ENCODE peak calls at places on chromosome 16, in nine cellular contexts. I is AG04450; M is GM23248; L is PC-9; D is AG10803; A is CD8-positive, alpha-beta T cell; Z is H1; K is foreskin fibroblast; Y is spleen. Q is an unnamed sample.

GRCh38 chr16:73323880-73324279 is 276.0 kb upstream of the ZFHX3 start:
- DNase-seq in I (no peak), M (no peak), L (no peak), D (no peak), A (no peak), Z (no peak), K (no peak), Y (no peak), Q (no peak)

GRCh38 chr16:23848958-23849357 is 13.2 kb downstream of the PRKCB start:
- DNase-seq in I (no peak), M (no peak), L (no peak), D (no peak), A (no peak), Z (no peak), K (no peak), Y (no peak), Q (no peak)

GRCh38 chr16:85424260-85425060 is 188.7 kb upstream of the GSE1 start:
- DNase-seq in I (no peak), M (no peak), L (no peak), D (no peak), A (no peak), Z (peak; percentile 42), K (no peak), Y (peak; percentile 66), Q (no peak)

GRCh38 chr16:46986896-46987295 is 13.4 kb upstream of the DNAJA2 start:
- DNase-seq in I (no peak), M (no peak), L (no peak), D (no peak), A (no peak), Z (no peak), K (no peak), Y (no peak), Q (no peak)

GRCh38 chr16:15822957-15823356 is 33.9 kb downstream of the MYH11 start:
- DNase-seq in I (no peak), M (no peak), L (no peak), D (no peak), A (no peak), Z (no peak), K (no peak), Y (peak; percentile 68), Q (no peak)

GRCh38 chr16:23826528-23827244 is 9.1 kb upstream of the PRKCB start:
- DNase-seq in I (no peak), M (no peak), L (no peak), D (no peak), A (no peak), Z (no peak), K (no peak), Y (no peak), Q (peak; percentile 57)

GRCh38 chr16:65284583-65284982 is 162.7 kb upstream of the CDH11 start:
- DNase-seq in I (no peak), M (no peak), L (no peak), D (peak; percentile 12), A (no peak), Z (no peak), K (no peak), Y (no peak), Q (no peak)

GRCh38 chr16:3188925-3189825 is 1.2 kb downstream of the OR1F1 start:
- DNase-seq in I (no peak), M (peak; percentile 73), L (peak; percentile 59), D (peak; percentile 58), A (no peak), Z (peak; percentile 96), K (no peak), Y (peak; percentile 74), Q (no peak)

GRCh38 chr16:63372283-63372682 is 1336.0 kb upstream of the CDH8 start:
- DNase-seq in I (no peak), M (no peak), L (no peak), D (no peak), A (no peak), Z (no peak), K (no peak), Y (no peak), Q (no peak)

GRCh38 chr16:25051446-25052160 is 36.4 kb upstream of the ARHGAP17 start:
- DNase-seq in I (no peak), M (peak; percentile 70), L (peak; percentile 23), D (peak; percentile 86), A (no peak), Z (no peak), K (peak; percentile 59), Y (no peak), Q (no peak)

GRCh38 chr16:61042736-61043135 is 993.5 kb downstream of the CDH8 start:
- DNase-seq in I (no peak), M (no peak), L (no peak), D (no peak), A (no peak), Z (no peak), K (no peak), Y (no peak), Q (peak; percentile 0)

GRCh38 chr16:11949527-11949926 is 7.7 kb upstream of the NPIPB2 start:
- DNase-seq in I (no peak), M (peak; percentile 71), L (peak; percentile 53), D (peak; percentile 60), A (peak; percentile 10), Z (peak; percentile 56), K (peak; percentile 50), Y (no peak), Q (peak; percentile 35)

GRCh38 chr16:81499576-81500380 is 55.2 kb downstream of the CMIP start:
- DNase-seq in I (no peak), M (no peak), L (no peak), D (no peak), A (no peak), Z (no peak), K (no peak), Y (peak; percentile 60), Q (no peak)

GRCh38 chr16:56269824-56270684 is 78.8 kb downstream of the GNAO1 start:
- DNase-seq in I (peak; percentile 42), M (peak; percentile 67), L (no peak), D (peak; percentile 84), A (no peak), Z (no peak), K (no peak), Y (peak; percentile 46), Q (no peak)

GRCh38 chr16:81431554-81432353 is 12.9 kb upstream of the CMIP start:
- DNase-seq in I (peak; percentile 20), M (peak; percentile 94), L (no peak), D (peak; percentile 83), A (no peak), Z (no peak), K (peak; percentile 93), Y (no peak), Q (no peak)

DNA sequence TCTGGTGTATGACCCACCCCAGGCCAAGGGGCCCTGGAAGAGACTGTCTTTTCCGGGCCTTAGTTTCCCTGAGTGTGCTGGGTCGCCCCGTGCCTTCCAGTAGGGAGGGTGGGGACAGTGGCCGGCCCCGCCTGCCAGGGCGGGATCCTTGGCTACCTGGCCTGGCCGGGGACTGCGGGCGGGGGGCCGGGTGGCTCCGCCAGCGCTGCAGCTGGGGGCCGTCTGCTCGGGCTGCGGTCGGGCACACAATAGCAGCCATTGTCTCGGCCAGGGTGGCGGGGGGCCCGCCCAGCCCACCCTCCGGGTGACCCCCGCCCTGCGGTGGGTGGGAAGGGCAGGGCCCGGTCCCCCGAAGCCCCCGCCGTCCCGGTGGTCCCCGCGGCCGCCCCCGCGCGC is 11.5 kb downstream of the GLIS2 start:
- DNase-seq in I (no peak), M (no peak), L (no peak), D (no peak), A (no peak), Z (peak; percentile 62), K (no peak), Y (no peak), Q (no peak)
- H3K4me3 ChIP-seq in I (no peak overlapping the region), M (peak overlapping the region; percentile 72), L (no peak overlapping the region), D (no peak overlapping the region), A (no peak overlapping the region), Z (peak overlapping the region; percentile 37), K (no peak overlapping the region), Y (peak overlapping the region; percentile 27), Q (no peak overlapping the region)

GRCh38 chr16:83926726-83927397 is 26.2 kb upstream of the OSGIN1 start:
- DNase-seq in I (peak; percentile 30), M (peak; percentile 84), L (peak; percentile 92), D (peak; percentile 61), A (peak; percentile 60), Z (peak; percentile 98), K (peak; percentile 60), Y (peak; percentile 91), Q (peak; percentile 8)
- H3K4me3 ChIP-seq in I (no peak overlapping the region), M (peak overlapping the region; percentile 40), L (peak overlapping the region; percentile 53), D (no peak overlapping the region), A (no peak overlapping the region), Z (peak overlapping the region; percentile 16), K (no peak overlapping the region), Y (no peak overlapping the region), Q (no peak overlapping the region)

GRCh38 chr16:27428035-27428785 is 26.2 kb downstream of the IL21R start:
- DNase-seq in I (no peak), M (no peak), L (no peak), D (no peak), A (peak; percentile 9), Z (peak; percentile 46), K (no peak), Y (peak; percentile 72), Q (no peak)

GRCh38 chr16:27429981-27430441 is 28.0 kb downstream of the IL21R start:
- DNase-seq in I (no peak), M (no peak), L (no peak), D (no peak), A (peak; percentile 9), Z (peak; percentile 30), K (no peak), Y (peak; percentile 75), Q (no peak)

GRCh38 chr16:27430923-27431484 is 29.0 kb downstream of the IL21R start:
- DNase-seq in I (no peak), M (peak; percentile 22), L (no peak), D (peak; percentile 32), A (peak; percentile 8), Z (peak; percentile 31), K (no peak), Y (peak; percentile 71), Q (peak; percentile 68)

GRCh38 chr16:27430512-27430911 is 28.5 kb downstream of the IL21R start:
- DNase-seq in I (no peak), M (no peak), L (no peak), D (no peak), A (peak; percentile 6), Z (peak; percentile 26), K (no peak), Y (no peak), Q (no peak)

DNA sequence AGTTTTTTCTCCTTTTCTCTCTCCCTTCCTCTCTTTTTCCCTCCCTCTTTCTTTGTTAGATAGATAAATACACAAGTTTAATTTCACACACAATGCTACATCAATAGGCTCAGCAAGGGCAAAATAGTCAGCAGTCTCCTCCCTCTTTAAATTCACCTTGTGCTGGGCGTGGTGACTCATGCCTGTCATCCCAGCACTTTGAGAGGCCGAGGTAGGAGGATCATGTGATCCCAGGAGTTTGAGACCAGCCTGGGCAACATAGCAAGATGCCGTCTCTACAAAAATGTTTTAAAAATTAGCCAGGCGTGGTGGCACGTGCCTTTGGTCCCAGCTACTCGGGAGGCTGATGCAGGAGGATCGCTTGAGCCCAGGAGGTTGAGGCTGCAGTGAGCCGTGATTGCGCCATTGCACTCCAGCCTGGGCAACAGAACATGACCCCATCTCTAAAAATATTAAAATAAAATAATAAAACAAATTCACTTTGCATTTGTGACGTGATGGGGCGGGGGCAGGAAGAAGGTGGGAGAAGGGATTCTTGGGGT is 27.4 kb downstream of the IL21R start:
- DNase-seq in I (no peak), M (no peak), L (no peak), D (no peak), A (peak; percentile 2), Z (peak; percentile 31), K (no peak), Y (peak; percentile 22), Q (no peak)
- H3K4me3 ChIP-seq in I (no peak overlapping the region), M (no peak overlapping the region), L (no peak overlapping the region), D (no peak overlapping the region), A (no peak overlapping the region), Z (no peak overlapping the region), K (no peak overlapping the region), Y (no peak overlapping the region), Q (no peak overlapping the region)

GRCh38 chr16:4680673-4681470 is 12.5 kb upstream of the NUDT16L1 start:
- DNase-seq in I (no peak), M (no peak), L (no peak), D (no peak), A (no peak), Z (no peak), K (no peak), Y (peak; percentile 77), Q (no peak)
- H3K4me3 ChIP-seq in I (peak overlapping the region; percentile 36), M (no peak overlapping the region), L (peak overlapping the region; percentile 60), D (no peak overlapping the region), A (no peak overlapping the region), Z (no peak overlapping the region), K (no peak overlapping the region), Y (peak overlapping the region; percentile 23), Q (no peak overlapping the region)